ENCODE peak calls at places on chromosomes 7 and 10, in nine cellular contexts. U, E, O, J, L, F, T, R and D are unnamed samples.
A peak's percentile ranks its signal among the peaks of the same experiment; 100 is the strongest.

GRCh38 chr10:67779455-67780205 is 58.4 kb downstream of the DNAJC12 start:
- DNase-seq in U (peak; percentile 70), E (peak; percentile 66), O (no peak), J (peak; percentile 84), L (no peak), F (peak; percentile 34), T (peak; percentile 71), R (peak; percentile 63), D (no peak)

GRCh38 chr10:18658301-18658991 is 785 bp upstream of the ARL5B start:
- DNase-seq in U (no peak), E (no peak), O (no peak), J (peak; percentile 36), L (no peak), F (no peak), T (peak; percentile 55), R (no peak), D (no peak)

GRCh38 chr7:28661826-28662225 is 249.5 kb downstream of the CREB5 start:
- DNase-seq in U (no peak), E (no peak), O (no peak), J (no peak), L (no peak), F (no peak), T (no peak), R (no peak), D (no peak)

GRCh38 chr10:77710081-77710551 is 72.5 kb upstream of the KCNMA1 start:
- DNase-seq in U (no peak), E (peak; percentile 72), O (no peak), J (no peak), L (no peak), F (no peak), T (no peak), R (no peak), D (no peak)

GRCh38 chr7:47638679-47639306 is 56.9 kb upstream of the TNS3 start:
- DNase-seq in U (no peak), E (no peak), O (no peak), J (peak; percentile 69), L (no peak), F (no peak), T (no peak), R (no peak), D (no peak)

GRCh38 chr7:26100940-26101339 is 51.1 kb upstream of the NFE2L3 start:
- DNase-seq in U (no peak), E (no peak), O (no peak), J (no peak), L (no peak), F (no peak), T (no peak), R (no peak), D (no peak)

GRCh38 chr10:48462482-48463020 is 142.3 kb downstream of the ARHGAP22 start:
- DNase-seq in U (no peak), E (peak; percentile 13), O (no peak), J (no peak), L (no peak), F (no peak), T (no peak), R (no peak), D (no peak)

GRCh38 chr10:17031656-17032630 is 97.7 kb downstream of the CUBN start:
- DNase-seq in U (no peak), E (no peak), O (no peak), J (no peak), L (no peak), F (no peak), T (peak; percentile 39), R (no peak), D (no peak)

GRCh38 chr10:122279725-122280141 is 8.6 kb downstream of the BTBD16 start:
- DNase-seq in U (peak; percentile 62), E (peak; percentile 79), O (no peak), J (peak; percentile 28), L (no peak), F (peak; percentile 38), T (no peak), R (peak; percentile 52), D (no peak)

GRCh38 chr7:36355490-36355889 is 34.2 kb upstream of the ANLN start:
- DNase-seq in U (no peak), E (no peak), O (no peak), J (no peak), L (no peak), F (no peak), T (no peak), R (no peak), D (no peak)

GRCh38 chr7:108380527-108380926 is 75.7 kb downstream of the NRCAM start:
- DNase-seq in U (no peak), E (no peak), O (no peak), J (no peak), L (no peak), F (no peak), T (no peak), R (no peak), D (no peak)

GRCh38 chr7:108382932-108383331 is 73.3 kb downstream of the NRCAM start:
- DNase-seq in U (no peak), E (no peak), O (no peak), J (no peak), L (no peak), F (no peak), T (no peak), R (no peak), D (no peak)

GRCh38 chr7:108385834-108386422 is 70.3 kb downstream of the NRCAM start:
- DNase-seq in U (no peak), E (no peak), O (no peak), J (no peak), L (no peak), F (no peak), T (no peak), R (no peak), D (no peak)

DNA sequence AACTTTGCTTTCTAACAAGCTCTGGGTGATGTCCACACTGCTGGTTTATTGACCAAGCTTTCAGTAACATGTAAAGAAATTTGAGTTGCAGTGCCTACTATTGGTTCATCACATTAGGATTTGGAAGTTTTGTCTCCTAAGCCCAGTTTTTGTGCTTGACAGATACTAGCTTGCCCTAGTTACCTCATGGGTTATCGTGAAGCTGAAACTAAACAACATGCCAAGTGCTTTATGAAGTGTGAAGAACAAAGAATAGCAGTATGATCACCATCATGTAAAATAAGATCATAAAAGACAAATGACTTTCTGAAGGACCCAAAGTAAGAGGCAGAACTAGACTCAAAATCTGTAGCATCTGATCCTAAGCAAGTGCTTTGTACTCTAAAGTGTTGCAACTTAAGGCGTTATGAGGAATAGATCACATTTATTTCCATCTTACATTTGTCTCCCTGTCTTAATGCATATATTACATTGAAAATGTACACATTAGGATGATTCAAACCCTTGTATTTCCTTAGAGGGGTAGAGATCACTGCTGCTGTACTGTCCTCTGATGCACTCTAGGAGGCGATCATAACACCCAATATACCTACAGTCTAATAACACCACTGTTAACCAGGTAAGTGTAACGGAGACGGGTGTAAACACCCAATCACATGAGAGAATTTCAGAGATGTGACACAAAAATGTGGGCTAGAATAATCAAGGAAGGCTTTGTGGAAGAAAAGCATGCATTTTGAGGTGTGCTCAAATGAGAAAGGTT is 71.3 kb downstream of the NRCAM start:
- DNase-seq in U (no peak), E (no peak), O (no peak), J (no peak), L (no peak), F (no peak), T (no peak), R (no peak), D (no peak)
- TF ChIP-seq CTCF in U (peak; percentile 38), E (peak; percentile 66), O (no peak), J (no peak), L (no peak), F (peak; percentile 26), T (no peak), R (no peak), D (peak; percentile 8)

GRCh38 chr7:31082450-31082849 is 30.3 kb downstream of the ADCYAP1R1 start:
- DNase-seq in U (no peak), E (no peak), O (no peak), J (no peak), L (peak; percentile 7), F (no peak), T (no peak), R (no peak), D (peak; percentile 1)
- TF ChIP-seq CTCF in U (no peak), E (no peak), O (no peak), J (no peak), L (no peak), F (no peak), T (no peak), R (no peak), D (no peak)

GRCh38 chr7:1124816-1125602 is 35.0 kb downstream of the ZFAND2A start:
- DNase-seq in U (no peak), E (no peak), O (peak; percentile 43), J (no peak), L (peak; percentile 55), F (no peak), T (peak; percentile 31), R (no peak), D (peak; percentile 81)

GRCh38 chr7:1122832-1123501 is 35.1 kb downstream of the GPER1 start:
- DNase-seq in U (no peak), E (no peak), O (peak; percentile 43), J (no peak), L (peak; percentile 52), F (no peak), T (peak; percentile 13), R (no peak), D (peak; percentile 85)

GRCh38 chr7:1124164-1124563 is 35.8 kb downstream of the ZFAND2A start:
- DNase-seq in U (no peak), E (no peak), O (peak; percentile 25), J (no peak), L (peak; percentile 48), F (no peak), T (peak; percentile 13), R (no peak), D (peak; percentile 75)

GRCh38 chr7:1121886-1122831 is 34.2 kb downstream of the GPER1 start:
- DNase-seq in U (no peak), E (no peak), O (peak; percentile 36), J (no peak), L (peak; percentile 49), F (no peak), T (peak; percentile 10), R (no peak), D (peak; percentile 72)

DNA sequence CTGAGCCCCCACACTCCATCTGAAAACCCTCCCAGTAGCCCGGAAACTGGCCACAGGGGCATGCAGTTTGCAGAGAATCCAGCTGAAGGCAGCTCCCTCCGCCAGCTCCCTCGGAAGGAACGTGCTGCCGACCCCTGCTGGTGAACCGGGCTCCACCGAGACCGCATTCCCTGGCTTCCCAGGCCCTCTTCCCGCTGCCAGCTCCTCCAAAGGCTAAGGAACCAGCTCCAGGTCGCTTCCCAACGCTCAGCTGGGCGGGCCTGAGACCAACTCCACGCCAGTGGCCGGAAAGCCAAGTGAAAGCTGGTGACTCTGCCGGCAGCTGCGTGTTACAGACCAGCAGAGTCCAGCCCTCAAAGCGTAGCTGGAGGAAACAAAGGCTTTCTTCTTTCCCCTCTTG is 35.8 kb downstream of the GPER1 start:
- DNase-seq in U (peak; percentile 85), E (peak; percentile 89), O (peak; percentile 61), J (peak; percentile 79), L (peak; percentile 82), F (peak; percentile 45), T (peak; percentile 80), R (peak; percentile 69), D (peak; percentile 92)
- TF ChIP-seq CTCF in U (peak; percentile 74), E (peak; percentile 69), O (peak; percentile 68), J (peak; percentile 69), L (peak; percentile 71), F (peak; percentile 67), T (peak; percentile 18), R (no peak), D (peak; percentile 89)

DNA sequence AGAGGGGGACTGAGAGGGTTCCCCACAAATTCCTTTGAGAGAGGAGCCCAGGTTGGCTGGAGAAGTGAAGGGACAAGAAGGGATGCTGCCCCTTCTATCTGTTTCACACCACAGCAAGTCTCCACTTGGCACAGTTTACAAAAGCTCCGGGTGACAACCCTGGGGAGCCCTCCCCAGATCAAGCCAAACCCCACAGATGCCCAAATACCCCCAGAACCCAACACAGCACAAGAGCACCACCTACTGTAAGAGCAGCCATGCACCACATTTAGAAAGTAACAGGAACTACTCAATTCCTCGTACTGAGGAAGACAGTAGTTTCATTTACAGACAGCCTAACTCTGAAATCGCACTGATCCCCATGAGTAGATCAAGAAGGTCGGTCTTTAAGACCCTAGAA is 67.8 kb upstream of the ATP6V0A4 start:
- DNase-seq in U (no peak), E (no peak), O (no peak), J (no peak), L (no peak), F (no peak), T (no peak), R (no peak), D (no peak)
- TF ChIP-seq CTCF in U (peak; percentile 40), E (peak; percentile 66), O (peak; percentile 24), J (peak; percentile 16), L (no peak), F (no peak), T (no peak), R (no peak), D (peak; percentile 73)